ENCODE peak calls at places on chromosomes 16 and 17, in six cellular contexts. O is sigmoid colon; D is neural crest cell; B is stimulated activated CD4-positive, alpha-beta T cell treated with anti-CD3 and anti-CD28 coated beads, Interleukin-15, amount 100 ng/mL, for 48 hours; J is epithelial cell of prostate; Y is Caki2. Z is an unnamed sample.

GRCh38 chr16:69563605-69564580 is 1.9 kb upstream of the NFAT5 start:
- DNase-seq in B (peak), Y (peak), J (peak), O (no peak), D (peak), Z (no peak)

GRCh38 chr17:20009052-20009301 is 182 bp upstream of the SPECC1 start:
- DNase-seq in Y (no peak), B (no peak), D (no peak), O (no peak), J (no peak), Z (no peak)

GRCh38 chr16:52547001-52547833 is at the start of gene TOX3:
- DNase-seq in D (peak), O (no peak), J (no peak), B (no peak), Y (no peak), Z (no peak)

GRCh38 chr16:67563708-67564468 is 1.6 kb downstream of the CTCF start:
- DNase-seq in D (no peak), O (peak), Y (peak), B (no peak), J (no peak), Z (no peak)

GRCh38 chr16:50204426-50205108 is 51.5 kb downstream of the TENT4B start:
- DNase-seq in J (no peak), B (no peak), O (no peak), Y (no peak), D (no peak), Z (no peak)

GRCh38 chr17:59534583-59534982 is 30.8 kb upstream of the DHX40 start:
- DNase-seq in D (no peak), J (no peak), Y (no peak), O (no peak), B (no peak), Z (peak)

GRCh38 chr16:27239906-27240655 is 28.5 kb downstream of the NSMCE1 start:
- DNase-seq in B (no peak), O (peak), J (no peak), Y (no peak), D (no peak), Z (no peak)

GRCh38 chr16:49849037-49849436 is 6.9 kb downstream of the ZNF423 start:
- DNase-seq in O (no peak), B (no peak), D (no peak), J (no peak), Y (no peak), Z (no peak)

GRCh38 chr16:57000271-57001025 is 11.1 kb downstream of the NLRC5 start:
- DNase-seq in J (no peak), O (peak), Y (peak), B (peak), D (no peak), Z (no peak)

GRCh38 chr17:48179071-48179945 is 71.7 kb downstream of the SNX11 start:
- DNase-seq in O (no peak), J (no peak), B (no peak), D (no peak), Y (no peak), Z (no peak)

GRCh38 chr16:67504190-67505021 is 21.1 kb upstream of the AGRP start:
- DNase-seq in O (peak), J (no peak), Y (peak), B (no peak), D (no peak), Z (no peak)

GRCh38 chr17:67836205-67836987 is 11.1 kb downstream of the BPTF start:
- DNase-seq in O (no peak), B (no peak), J (no peak), Y (no peak), D (no peak), Z (no peak)